ENCODE peak calls at places on chromosome 5, in six cellular contexts. D is DND-41, Z is breast epithelium, L is mesenteric fat pad, N is NCI-H524, S is C1 segment of cervical spinal cord. T is an unnamed sample.
A peak's percentile ranks its signal among the peaks of the same experiment; 100 is the strongest.

GRCh38 chr5:33725846-33726245 is 165.9 kb downstream of the ADAMTS12 start:
- DNase-seq in N (no peak), S (no peak), L (no peak), Z (no peak), D (no peak), T (no peak)

GRCh38 chr5:159316519-159317383 is 13.5 kb downstream of the IL12B start:
- DNase-seq in N (peak; percentile 35), Z (no peak), D (peak; percentile 50), S (no peak), L (no peak), T (peak; percentile 22)

GRCh38 chr5:82991678-82992323 is 85.4 kb downstream of the TMEM167A start:
- DNase-seq in S (no peak), Z (no peak), N (no peak), L (no peak), D (no peak), T (no peak)

GRCh38 chr5:138148811-138149210 is 9.6 kb upstream of the NME5 start:
- DNase-seq in L (no peak), Z (no peak), D (no peak), S (no peak), N (no peak), T (no peak)

GRCh38 chr5:20572560-20572959 is 584.6 kb upstream of the CDH18 start:
- DNase-seq in N (no peak), L (no peak), D (no peak), Z (no peak), S (no peak), T (no peak)

GRCh38 chr5:178515776-178516561 is 74.2 kb downstream of the COL23A1 start:
- DNase-seq in D (no peak), S (no peak), Z (no peak), N (no peak), L (peak; percentile 64), T (no peak)

GRCh38 chr5:53884411-53884810 is 324.0 kb downstream of the NDUFS4 start:
- DNase-seq in S (no peak), Z (no peak), D (peak; percentile 53), L (no peak), N (no peak), T (no peak)

GRCh38 chr5:179322071-179323025 is 22.9 kb downstream of the ADAMTS2 start:
- DNase-seq in N (no peak), S (no peak), Z (no peak), L (peak; percentile 64), D (no peak), T (no peak)

GRCh38 chr5:35640623-35641022 is 23.0 kb downstream of the SPEF2 start:
- DNase-seq in D (no peak), Z (no peak), N (no peak), L (no peak), S (no peak), T (no peak)

GRCh38 chr5:122310886-122311285 is 1.2 kb upstream of the SNCAIP start:
- DNase-seq in D (no peak), Z (no peak), N (no peak), L (no peak), S (no peak), T (no peak)

GRCh38 chr5:138303365-138303764 is 28.2 kb downstream of the CDC25C start:
- DNase-seq in L (no peak), N (no peak), D (no peak), S (no peak), Z (no peak), T (no peak)

GRCh38 chr5:102754499-102755424 is at the start of gene PAM:
- DNase-seq in S (peak; percentile 37), N (peak; percentile 33), Z (peak; percentile 57), L (peak; percentile 94), D (peak; percentile 77), T (peak; percentile 70)

GRCh38 chr5:39670955-39671354 is 246.2 kb upstream of the DAB2 start:
- DNase-seq in L (no peak), Z (no peak), S (no peak), D (no peak), N (no peak), T (no peak)

GRCh38 chr5:158911693-158912363 is 187.9 kb downstream of the EBF1 start:
- DNase-seq in Z (no peak), D (no peak), S (no peak), N (no peak), L (no peak), T (no peak)

GRCh38 chr5:111223790-111224560 is at the start of gene CAMK4:
- DNase-seq in Z (peak; percentile 19), S (peak; percentile 38), D (peak; percentile 85), N (peak; percentile 76), L (no peak), T (peak; percentile 84)

T was measured in CD4-positive, alpha-beta memory T cell.